ENCODE peak calls at places on chromosome 5, in ten cellular contexts. One of them, this sample, is unnamed.

GRCh38 chr5:150567031-150567680 is 59.2 kb downstream of the NDST1 start:
- DNase-seq in K562: no peak
- DNase-seq in OCI-LY7: no peak
- DNase-seq in psoas muscle: no peak
- DNase-seq in cardiac fibroblast: peak
- DNase-seq in upper lobe of left lung: no peak
- DNase-seq in AG09319: peak
- DNase-seq in lower leg skin: no peak
- DNase-seq in mucosa of descending colon: no peak
- DNase-seq in epithelial cell of esophagus: peak
- DNase-seq in this sample: no peak

GRCh38 chr5:138391859-138392386 is 39.4 kb downstream of the KDM3B start:
- DNase-seq in K562: no peak
- DNase-seq in OCI-LY7: no peak
- DNase-seq in psoas muscle: peak
- DNase-seq in cardiac fibroblast: no peak
- DNase-seq in upper lobe of left lung: no peak
- DNase-seq in AG09319: no peak
- DNase-seq in lower leg skin: no peak
- DNase-seq in mucosa of descending colon: no peak
- DNase-seq in epithelial cell of esophagus: peak
- DNase-seq in this sample: no peak

GRCh38 chr5:80961376-80962281 is 1.5 kb downstream of the RASGRF2 start:
- DNase-seq in K562: no peak
- DNase-seq in OCI-LY7: no peak
- DNase-seq in psoas muscle: no peak
- DNase-seq in cardiac fibroblast: no peak
- DNase-seq in upper lobe of left lung: no peak
- DNase-seq in AG09319: no peak
- DNase-seq in lower leg skin: no peak
- DNase-seq in mucosa of descending colon: peak
- DNase-seq in epithelial cell of esophagus: no peak
- DNase-seq in this sample: no peak

GRCh38 chr5:154049685-154050084 is 10.9 kb downstream of the MFAP3 start:
- DNase-seq in K562: no peak
- DNase-seq in OCI-LY7: no peak
- DNase-seq in psoas muscle: no peak
- DNase-seq in cardiac fibroblast: no peak
- DNase-seq in upper lobe of left lung: no peak
- DNase-seq in AG09319: no peak
- DNase-seq in lower leg skin: no peak
- DNase-seq in mucosa of descending colon: no peak
- DNase-seq in epithelial cell of esophagus: no peak
- DNase-seq in this sample: no peak

GRCh38 chr5:36177715-36178556 is 26.0 kb downstream of the SKP2 start:
- DNase-seq in K562: no peak
- DNase-seq in OCI-LY7: peak
- DNase-seq in psoas muscle: no peak
- DNase-seq in cardiac fibroblast: peak
- DNase-seq in upper lobe of left lung: no peak
- DNase-seq in AG09319: peak
- DNase-seq in lower leg skin: no peak
- DNase-seq in mucosa of descending colon: no peak
- DNase-seq in epithelial cell of esophagus: peak
- DNase-seq in this sample: no peak

GRCh38 chr5:88396635-88397285 is 128.1 kb upstream of the TMEM161B start:
- DNase-seq in K562: no peak
- DNase-seq in OCI-LY7: no peak
- DNase-seq in psoas muscle: no peak
- DNase-seq in cardiac fibroblast: no peak
- DNase-seq in upper lobe of left lung: no peak
- DNase-seq in AG09319: no peak
- DNase-seq in lower leg skin: no peak
- DNase-seq in mucosa of descending colon: no peak
- DNase-seq in epithelial cell of esophagus: no peak
- DNase-seq in this sample: no peak

GRCh38 chr5:15844253-15844652 is 335.3 kb downstream of the MARCHF11 start:
- DNase-seq in K562: no peak
- DNase-seq in OCI-LY7: no peak
- DNase-seq in psoas muscle: no peak
- DNase-seq in cardiac fibroblast: no peak
- DNase-seq in upper lobe of left lung: no peak
- DNase-seq in AG09319: no peak
- DNase-seq in lower leg skin: no peak
- DNase-seq in mucosa of descending colon: no peak
- DNase-seq in epithelial cell of esophagus: peak
- DNase-seq in this sample: no peak

GRCh38 chr5:1415059-1415425 is 30.2 kb downstream of the SLC6A3 start:
- DNase-seq in K562: no peak
- DNase-seq in OCI-LY7: no peak
- DNase-seq in psoas muscle: peak
- DNase-seq in cardiac fibroblast: no peak
- DNase-seq in upper lobe of left lung: no peak
- DNase-seq in AG09319: no peak
- DNase-seq in lower leg skin: no peak
- DNase-seq in mucosa of descending colon: no peak
- DNase-seq in epithelial cell of esophagus: no peak
- DNase-seq in this sample: no peak

DNA sequence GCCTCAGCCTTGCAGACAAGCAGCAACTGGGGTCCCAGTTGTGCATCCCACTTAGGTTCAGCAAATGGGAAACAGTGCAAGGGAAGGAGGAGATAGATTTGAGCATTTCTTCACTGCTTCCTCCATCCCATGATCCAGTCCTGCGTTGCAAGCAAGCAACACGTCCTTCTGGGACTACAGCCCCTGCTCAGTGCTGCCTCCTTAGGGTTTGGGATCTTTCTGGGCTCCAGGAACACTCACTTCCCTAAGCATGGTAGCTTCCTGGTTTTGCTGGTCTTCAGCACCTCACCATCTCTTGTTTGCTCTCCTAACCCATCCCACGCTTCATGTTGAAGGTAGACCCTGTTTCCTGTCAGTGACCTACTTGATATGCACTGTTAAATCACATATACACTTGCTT is 444.7 kb downstream of the MED10 start:
- DNase-seq in K562: no peak
- DNase-seq in OCI-LY7: no peak
- DNase-seq in psoas muscle: no peak
- DNase-seq in cardiac fibroblast: no peak
- DNase-seq in upper lobe of left lung: no peak
- DNase-seq in AG09319: no peak
- DNase-seq in lower leg skin: no peak
- DNase-seq in mucosa of descending colon: no peak
- DNase-seq in epithelial cell of esophagus: no peak
- DNase-seq in this sample: no peak
- TF ChIP-seq CTCF in K562: no peak
- TF ChIP-seq CTCF in OCI-LY7: no peak
- TF ChIP-seq CTCF in psoas muscle: no peak
- TF ChIP-seq CTCF in cardiac fibroblast: no peak
- TF ChIP-seq CTCF in upper lobe of left lung: no peak
- TF ChIP-seq CTCF in AG09319: no peak
- TF ChIP-seq CTCF in lower leg skin: no peak
- TF ChIP-seq CTCF in mucosa of descending colon: no peak
- TF ChIP-seq CTCF in epithelial cell of esophagus: no peak
- TF ChIP-seq CTCF in this sample: no peak

DNA sequence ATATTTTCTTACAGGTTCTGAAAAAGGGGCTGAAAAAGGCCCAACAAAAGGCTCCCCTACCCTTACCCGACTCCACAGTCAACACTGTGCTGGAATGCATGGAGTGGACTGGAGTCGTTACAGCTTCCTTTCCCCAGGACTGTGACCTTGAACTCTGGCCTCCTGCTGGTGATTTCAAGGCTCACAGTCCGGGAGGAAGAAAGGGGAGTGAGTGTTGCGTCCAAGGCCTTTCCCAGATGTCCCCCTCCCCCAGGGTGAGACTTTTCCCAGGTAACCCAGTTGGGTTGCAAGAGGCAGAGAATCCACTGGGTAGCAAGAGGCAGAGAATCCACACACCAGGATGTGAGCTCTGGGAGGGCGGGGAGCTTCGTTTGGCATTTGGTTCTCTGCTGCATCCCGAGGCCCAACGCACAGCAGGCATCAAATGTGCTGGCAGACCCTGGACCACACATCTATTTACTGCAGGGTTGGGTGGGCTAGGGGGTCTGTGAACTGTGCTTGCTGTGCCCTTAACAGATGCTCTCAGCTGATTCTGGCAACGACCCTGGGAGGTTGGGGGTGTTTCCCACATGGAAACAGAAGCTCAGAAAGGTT is 37.5 kb downstream of the FABP6 start:
- DNase-seq in K562: peak
- DNase-seq in OCI-LY7: no peak
- DNase-seq in psoas muscle: no peak
- DNase-seq in cardiac fibroblast: no peak
- DNase-seq in upper lobe of left lung: no peak
- DNase-seq in AG09319: no peak
- DNase-seq in lower leg skin: no peak
- DNase-seq in mucosa of descending colon: no peak
- DNase-seq in epithelial cell of esophagus: no peak
- DNase-seq in this sample: no peak
- TF ChIP-seq CTCF in K562: no peak
- TF ChIP-seq CTCF in OCI-LY7: no peak
- TF ChIP-seq CTCF in psoas muscle: no peak
- TF ChIP-seq CTCF in cardiac fibroblast: no peak
- TF ChIP-seq CTCF in upper lobe of left lung: no peak
- TF ChIP-seq CTCF in AG09319: no peak
- TF ChIP-seq CTCF in lower leg skin: no peak
- TF ChIP-seq CTCF in mucosa of descending colon: no peak
- TF ChIP-seq CTCF in epithelial cell of esophagus: no peak
- TF ChIP-seq CTCF in this sample: peak

GRCh38 chr5:178152491-178153444 is 917 bp downstream of the NHP2 start:
- DNase-seq in K562: no peak
- DNase-seq in OCI-LY7: no peak
- DNase-seq in psoas muscle: no peak
- DNase-seq in cardiac fibroblast: no peak
- DNase-seq in upper lobe of left lung: no peak
- DNase-seq in AG09319: no peak
- DNase-seq in lower leg skin: peak
- DNase-seq in mucosa of descending colon: no peak
- DNase-seq in epithelial cell of esophagus: no peak
- DNase-seq in this sample: no peak

GRCh38 chr5:178149199-178149932 is 4.3 kb downstream of the NHP2 start:
- DNase-seq in K562: no peak
- DNase-seq in OCI-LY7: no peak
- DNase-seq in psoas muscle: no peak
- DNase-seq in cardiac fibroblast: no peak
- DNase-seq in upper lobe of left lung: no peak
- DNase-seq in AG09319: no peak
- DNase-seq in lower leg skin: no peak
- DNase-seq in mucosa of descending colon: no peak
- DNase-seq in epithelial cell of esophagus: no peak
- DNase-seq in this sample: no peak

GRCh38 chr5:178153530-178154340 is at the start of gene NHP2:
- DNase-seq in K562: peak
- DNase-seq in OCI-LY7: peak
- DNase-seq in psoas muscle: peak
- DNase-seq in cardiac fibroblast: peak
- DNase-seq in upper lobe of left lung: peak
- DNase-seq in AG09319: peak
- DNase-seq in lower leg skin: peak
- DNase-seq in mucosa of descending colon: peak
- DNase-seq in epithelial cell of esophagus: peak
- DNase-seq in this sample: peak

GRCh38 chr5:178147406-178147805 is 6.3 kb downstream of the NHP2 start:
- DNase-seq in K562: no peak
- DNase-seq in OCI-LY7: no peak
- DNase-seq in psoas muscle: no peak
- DNase-seq in cardiac fibroblast: no peak
- DNase-seq in upper lobe of left lung: no peak
- DNase-seq in AG09319: no peak
- DNase-seq in lower leg skin: no peak
- DNase-seq in mucosa of descending colon: no peak
- DNase-seq in epithelial cell of esophagus: no peak
- DNase-seq in this sample: no peak

DNA sequence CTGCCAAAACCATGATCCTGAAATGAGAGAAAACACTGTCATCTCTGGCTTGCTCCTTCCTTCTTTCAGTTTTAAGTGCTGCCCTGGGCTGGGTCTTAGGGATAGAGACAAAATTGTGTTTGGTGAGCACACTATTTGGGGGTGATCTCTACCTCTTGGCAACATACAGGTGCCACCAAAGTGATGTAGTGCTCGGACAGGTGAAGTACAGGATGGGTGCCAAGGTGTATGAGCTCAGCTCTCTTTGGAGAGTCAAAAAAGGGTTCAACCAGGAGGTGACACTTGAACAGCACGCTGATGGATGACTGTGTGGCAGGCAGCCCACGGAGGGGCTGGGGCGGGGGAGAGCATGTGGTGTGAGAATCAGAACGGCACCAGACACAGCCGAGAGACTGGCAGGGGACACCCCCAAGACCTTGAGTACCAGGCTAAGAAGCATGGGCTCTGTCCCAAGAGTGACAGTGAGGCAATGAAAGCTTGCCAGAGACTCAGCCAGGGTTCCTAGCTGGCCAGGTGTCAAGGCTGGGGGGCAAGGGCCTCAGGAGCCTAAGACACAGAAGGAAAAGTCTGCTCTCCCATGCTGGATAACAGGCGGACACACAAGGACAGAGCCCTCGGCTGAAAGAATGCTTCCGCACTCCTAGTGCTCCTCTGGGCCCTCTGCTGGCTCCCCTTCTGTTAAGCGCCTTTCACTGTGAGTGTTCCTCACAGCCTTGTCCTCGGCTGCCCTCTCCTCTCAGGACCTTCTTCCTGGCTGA is 2.5 kb downstream of the NHP2 start:
- DNase-seq in K562: no peak
- DNase-seq in OCI-LY7: no peak
- DNase-seq in psoas muscle: no peak
- DNase-seq in cardiac fibroblast: no peak
- DNase-seq in upper lobe of left lung: no peak
- DNase-seq in AG09319: no peak
- DNase-seq in lower leg skin: no peak
- DNase-seq in mucosa of descending colon: no peak
- DNase-seq in epithelial cell of esophagus: no peak
- DNase-seq in this sample: no peak
- TF ChIP-seq CTCF in K562: peak
- TF ChIP-seq CTCF in OCI-LY7: peak
- TF ChIP-seq CTCF in psoas muscle: no peak
- TF ChIP-seq CTCF in cardiac fibroblast: no peak
- TF ChIP-seq CTCF in upper lobe of left lung: no peak
- TF ChIP-seq CTCF in AG09319: no peak
- TF ChIP-seq CTCF in lower leg skin: no peak
- TF ChIP-seq CTCF in mucosa of descending colon: no peak
- TF ChIP-seq CTCF in epithelial cell of esophagus: no peak
- TF ChIP-seq CTCF in this sample: no peak

GRCh38 chr5:171847026-171847425 is 61.4 kb downstream of the SMIM23 start:
- DNase-seq in K562: no peak
- DNase-seq in OCI-LY7: no peak
- DNase-seq in psoas muscle: no peak
- DNase-seq in cardiac fibroblast: no peak
- DNase-seq in upper lobe of left lung: no peak
- DNase-seq in AG09319: no peak
- DNase-seq in lower leg skin: peak
- DNase-seq in mucosa of descending colon: no peak
- DNase-seq in epithelial cell of esophagus: no peak
- DNase-seq in this sample: no peak

GRCh38 chr5:171848006-171848405 is 62.4 kb downstream of the SMIM23 start:
- DNase-seq in K562: no peak
- DNase-seq in OCI-LY7: no peak
- DNase-seq in psoas muscle: no peak
- DNase-seq in cardiac fibroblast: no peak
- DNase-seq in upper lobe of left lung: no peak
- DNase-seq in AG09319: no peak
- DNase-seq in lower leg skin: peak
- DNase-seq in mucosa of descending colon: no peak
- DNase-seq in epithelial cell of esophagus: no peak
- DNase-seq in this sample: no peak

GRCh38 chr5:171845040-171845439 is 59.4 kb downstream of the SMIM23 start:
- DNase-seq in K562: no peak
- DNase-seq in OCI-LY7: no peak
- DNase-seq in psoas muscle: no peak
- DNase-seq in cardiac fibroblast: no peak
- DNase-seq in upper lobe of left lung: no peak
- DNase-seq in AG09319: no peak
- DNase-seq in lower leg skin: no peak
- DNase-seq in mucosa of descending colon: no peak
- DNase-seq in epithelial cell of esophagus: no peak
- DNase-seq in this sample: no peak

GRCh38 chr5:171848487-171848886 is 62.9 kb downstream of the SMIM23 start:
- DNase-seq in K562: no peak
- DNase-seq in OCI-LY7: no peak
- DNase-seq in psoas muscle: no peak
- DNase-seq in cardiac fibroblast: no peak
- DNase-seq in upper lobe of left lung: no peak
- DNase-seq in AG09319: no peak
- DNase-seq in lower leg skin: peak
- DNase-seq in mucosa of descending colon: no peak
- DNase-seq in epithelial cell of esophagus: no peak
- DNase-seq in this sample: no peak

GRCh38 chr5:171845857-171846785 is 60.5 kb downstream of the SMIM23 start:
- DNase-seq in K562: no peak
- DNase-seq in OCI-LY7: no peak
- DNase-seq in psoas muscle: peak
- DNase-seq in cardiac fibroblast: peak
- DNase-seq in upper lobe of left lung: no peak
- DNase-seq in AG09319: no peak
- DNase-seq in lower leg skin: peak
- DNase-seq in mucosa of descending colon: no peak
- DNase-seq in epithelial cell of esophagus: no peak
- DNase-seq in this sample: no peak
- TF ChIP-seq CTCF in K562: peak
- TF ChIP-seq CTCF in OCI-LY7: no peak
- TF ChIP-seq CTCF in psoas muscle: no peak
- TF ChIP-seq CTCF in cardiac fibroblast: peak
- TF ChIP-seq CTCF in upper lobe of left lung: no peak
- TF ChIP-seq CTCF in AG09319: peak
- TF ChIP-seq CTCF in lower leg skin: no peak
- TF ChIP-seq CTCF in mucosa of descending colon: no peak
- TF ChIP-seq CTCF in epithelial cell of esophagus: no peak
- TF ChIP-seq CTCF in this sample: no peak